ENCODE peak calls at places on chromosomes 2 and 18, in seven cellular contexts. A is transverse colon, C is stomach, X is SK-N-SH, Q is HepG2, E is upper lobe of left lung, D is sigmoid colon. L is an unnamed sample.

GRCh38 chr2:120552800-120553471 is 182.7 kb upstream of the GLI2 start:
- DNase-seq in A (peak; percentile 84), C (peak; percentile 94), X (no peak), Q (peak; percentile 90), E (peak; percentile 90), D (peak; percentile 85), L (peak; percentile 90)

GRCh38 chr2:222945887-222946286 is 85.1 kb downstream of the ACSL3 start:
- DNase-seq in A (no peak), C (no peak), X (no peak), Q (no peak), E (no peak), D (no peak), L (no peak)

GRCh38 chr2:37720533-37721218 is 49.2 kb upstream of the CDC42EP3 start:
- DNase-seq in A (no peak), C (no peak), X (no peak), Q (no peak), E (no peak), D (no peak), L (no peak)

GRCh38 chr2:239959059-239959971 is 65.8 kb downstream of the NDUFA10 start:
- DNase-seq in A (no peak), C (no peak), X (no peak), Q (no peak), E (peak; percentile 15), D (peak; percentile 68), L (peak; percentile 36)

GRCh38 chr2:127567351-127567854 is 31.9 kb downstream of the MYO7B start:
- DNase-seq in A (no peak), C (no peak), X (no peak), Q (no peak), E (no peak), D (peak; percentile 36), L (no peak)

GRCh38 chr18:62425465-62426190 is 97.2 kb upstream of the ZCCHC2 start:
- DNase-seq in A (peak; percentile 77), C (peak; percentile 74), X (peak; percentile 66), Q (peak; percentile 88), E (peak; percentile 88), D (peak; percentile 94), L (no peak)

GRCh38 chr2:185782223-185782769 is 43.7 kb downstream of the FSIP2 start:
- DNase-seq in A (no peak), C (no peak), X (no peak), Q (peak; percentile 24), E (no peak), D (no peak), L (no peak)

GRCh38 chr2:28511871-28512606 is 16.2 kb downstream of the PLB1 start:
- DNase-seq in A (no peak), C (no peak), X (no peak), Q (no peak), E (no peak), D (no peak), L (no peak)

GRCh38 chr2:240759454-240759853 is 60.6 kb downstream of the KIF1A start:
- DNase-seq in A (no peak), C (no peak), X (no peak), Q (no peak), E (no peak), D (no peak), L (no peak)

GRCh38 chr2:175030380-175031271 is 25.4 kb upstream of the CHN1 start:
- DNase-seq in A (peak; percentile 13), C (no peak), X (peak; percentile 33), Q (peak; percentile 77), E (no peak), D (no peak), L (no peak)

GRCh38 chr2:67041051-67041450 is 356.1 kb upstream of the ETAA1 start:
- DNase-seq in A (no peak), C (no peak), X (no peak), Q (no peak), E (no peak), D (no peak), L (no peak)

GRCh38 chr2:152132321-152132720 is 33.5 kb upstream of the CACNB4 start:
- DNase-seq in A (no peak), C (no peak), X (no peak), Q (no peak), E (no peak), D (no peak), L (no peak)

GRCh38 chr18:9772847-9773677 is 65.0 kb downstream of the RAB31 start:
- DNase-seq in A (no peak), C (no peak), X (no peak), Q (no peak), E (no peak), D (no peak), L (no peak)

GRCh38 chr18:59649575-59649974 is 47.6 kb downstream of the CCBE1 start:
- DNase-seq in A (no peak), C (no peak), X (no peak), Q (no peak), E (no peak), D (no peak), L (no peak)

GRCh38 chr18:54734059-54734458 is 94.2 kb upstream of the RAB27B start:
- DNase-seq in A (no peak), C (no peak), X (no peak), Q (no peak), E (no peak), D (no peak), L (no peak)

GRCh38 chr2:152647417-152648010 is 69.7 kb downstream of the PRPF40A start:
- DNase-seq in A (peak; percentile 63), C (peak; percentile 81), X (no peak), Q (no peak), E (peak; percentile 56), D (peak; percentile 87), L (peak; percentile 71)

DNA sequence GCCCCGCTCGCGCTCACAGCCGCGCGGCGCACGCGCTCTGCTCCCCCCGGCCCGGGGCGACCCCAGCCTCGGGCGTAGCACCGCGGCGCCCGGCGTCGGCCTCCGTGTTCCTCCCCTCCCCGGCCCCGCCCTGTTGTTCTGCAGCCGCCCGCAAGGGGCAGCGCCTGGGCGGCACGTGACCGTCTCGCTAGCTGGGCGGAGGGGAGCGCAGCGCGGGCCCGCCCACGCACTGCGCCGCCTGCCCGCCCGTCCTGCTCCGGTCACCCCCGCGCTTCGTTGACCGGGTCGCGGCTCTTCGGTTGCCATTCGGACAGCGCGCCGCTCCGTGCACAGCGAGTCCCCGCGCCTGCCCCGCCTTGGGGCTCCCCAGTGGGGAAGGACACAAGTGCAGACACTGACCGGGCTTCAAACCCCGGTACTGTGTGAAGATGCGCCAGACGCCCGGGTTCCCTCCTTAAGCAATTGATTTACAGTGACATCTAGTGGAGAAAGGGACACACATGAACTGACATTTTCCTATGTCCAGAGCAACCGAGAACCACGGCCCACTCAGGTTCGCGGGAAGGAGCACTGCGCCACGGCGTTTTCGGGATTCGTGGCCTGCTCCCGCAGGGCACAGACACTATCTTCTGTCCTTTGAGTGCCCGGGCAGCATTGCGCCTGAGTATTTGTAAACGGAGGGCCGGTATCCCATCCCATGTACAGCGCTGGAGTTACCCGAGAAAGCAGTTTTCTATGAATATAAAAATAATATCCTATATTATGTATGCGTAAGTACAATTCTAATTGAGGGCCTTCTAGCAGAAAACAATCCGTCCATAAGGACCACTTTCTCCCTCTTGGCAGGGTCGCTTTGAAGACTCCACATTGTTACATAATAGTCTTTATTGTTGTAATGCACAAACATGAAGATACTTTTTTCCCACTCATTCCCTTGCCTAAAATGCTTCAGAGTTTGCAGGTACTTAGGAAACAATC is 560 bp upstream of the REV1 start:
- DNase-seq in A (peak; percentile 93), C (peak; percentile 91), X (peak; percentile 99), Q (peak; percentile 91), E (peak; percentile 95), D (peak; percentile 95), L (peak; percentile 92)
- TF ChIP-seq POLR2AphosphoS5 in A (peak; percentile 14), C (no peak), X (no peak), Q (no peak), E (peak; percentile 48), D (peak; percentile 23), L (peak; percentile 33)

DNA sequence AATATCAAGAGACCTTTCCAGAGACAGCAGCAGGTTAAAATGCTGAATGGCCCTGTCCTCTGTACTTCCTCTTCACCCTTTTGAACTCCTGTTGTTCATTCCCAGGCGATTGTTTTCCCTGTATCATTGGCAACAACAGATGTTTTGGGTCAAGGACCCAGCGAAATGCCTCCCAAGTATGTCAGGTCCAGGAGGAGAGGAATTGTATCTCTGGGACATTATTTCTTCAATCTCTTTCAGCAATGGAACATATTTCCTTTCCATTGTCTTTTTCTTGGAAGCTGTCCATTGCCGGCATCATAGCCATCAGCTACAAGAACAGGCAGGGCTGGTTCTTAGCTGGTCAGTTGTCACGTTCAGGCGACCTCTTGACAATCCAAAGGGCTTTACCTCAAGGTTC is 76.2 kb downstream of the NRP2 start:
- DNase-seq in A (no peak), C (no peak), X (no peak), Q (no peak), E (no peak), D (no peak), L (no peak)
- TF ChIP-seq EP300 in A (no peak), C (no peak), X (no peak), Q (no peak), E (no peak), D (no peak), L (no peak)

GRCh38 chr2:60548844-60549243 is 4.6 kb downstream of the BCL11A start:
- DNase-seq in A (no peak), C (no peak), X (no peak), Q (no peak), E (no peak), D (no peak), L (no peak)

GRCh38 chr2:60550984-60551240 is 2.5 kb downstream of the BCL11A start:
- DNase-seq in A (no peak), C (no peak), X (no peak), Q (no peak), E (no peak), D (no peak), L (no peak)

GRCh38 chr2:60549250-60550150 is 4.0 kb downstream of the BCL11A start:
- DNase-seq in A (peak; percentile 46), C (no peak), X (peak; percentile 48), Q (no peak), E (peak; percentile 54), D (peak; percentile 65), L (no peak)

GRCh38 chr2:60551241-60552095 is 2.0 kb downstream of the BCL11A start:
- DNase-seq in A (peak; percentile 57), C (peak; percentile 55), X (peak; percentile 62), Q (no peak), E (peak; percentile 53), D (peak; percentile 83), L (no peak)

DNA sequence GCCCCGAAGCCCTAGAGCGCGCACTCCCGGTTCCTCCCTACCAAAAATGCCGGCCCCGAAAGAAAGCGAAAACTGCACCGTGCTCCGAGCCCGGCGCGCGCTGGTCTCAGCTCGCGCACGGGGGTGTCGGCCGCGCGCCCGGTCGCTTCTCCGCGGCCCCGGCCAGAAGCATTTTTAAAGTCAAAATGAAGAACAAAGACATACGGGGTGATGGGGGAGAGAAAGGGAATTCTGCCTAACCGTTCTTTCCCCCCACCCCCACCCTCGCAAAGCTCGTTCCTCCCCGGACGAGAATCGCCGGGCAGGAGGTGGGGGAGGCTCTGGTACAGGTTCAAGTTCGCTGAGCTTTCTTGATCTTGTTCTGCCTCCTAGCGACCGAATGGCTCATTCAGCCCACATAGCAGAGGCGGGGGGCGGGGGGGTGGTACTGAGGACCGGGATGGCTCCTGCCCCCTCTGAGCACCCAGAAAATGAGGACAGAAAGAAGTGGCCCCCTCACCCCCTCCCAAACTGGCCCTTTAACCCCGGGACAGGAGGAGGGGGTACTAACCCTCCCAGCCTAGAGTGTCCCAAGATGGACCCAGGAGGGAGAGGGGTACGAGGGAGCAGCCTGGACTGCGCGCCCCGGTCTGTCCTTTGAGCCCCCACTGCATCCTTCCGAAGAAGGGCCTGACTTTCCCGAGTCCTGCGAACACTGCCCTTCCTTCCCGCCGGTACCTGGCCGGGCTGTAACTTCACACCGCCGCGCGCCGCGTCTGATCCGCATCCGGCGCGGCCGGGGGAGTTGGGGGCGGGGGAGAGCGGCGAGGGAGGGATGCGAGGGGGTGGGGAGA is 3.1 kb downstream of the BCL11A start:
- DNase-seq in A (peak; percentile 87), C (peak; percentile 79), X (peak; percentile 84), Q (peak; percentile 56), E (peak; percentile 84), D (peak; percentile 89), L (peak; percentile 81)
- TF ChIP-seq POLR2AphosphoS5 in A (no peak), C (no peak), X (peak; percentile 10), Q (no peak), E (no peak), D (peak; percentile 57), L (no peak)

GRCh38 chr18:51197661-51198424 is at the start of gene MEX3C:
- DNase-seq in A (peak; percentile 100), C (peak; percentile 99), X (peak; percentile 92), Q (peak; percentile 97), E (peak; percentile 97), D (peak; percentile 100), L (peak; percentile 100)
- TF ChIP-seq EP300 in A (no peak), C (no peak), X (peak; percentile 33), Q (no peak), E (no peak), D (no peak), L (no peak)

L was measured in suprapubic skin.